ENCODE peak calls at places on chromosomes 3 and 15, in five cellular contexts. One of them, this sample, is unnamed.

GRCh38 chr3:17905996-17906395 is 163.6 kb upstream of the TBC1D5 start:
- DNase-seq in head of caudate nucleus: no peak
- DNase-seq in midbrain: peak; percentile 1
- DNase-seq in PC-3: no peak
- DNase-seq in occipital lobe: no peak
- DNase-seq in this sample: no peak

GRCh38 chr3:46399557-46399956 is 7.3 kb downstream of the CCR5AS start:
- DNase-seq in midbrain: no peak
- DNase-seq in head of caudate nucleus: no peak
- DNase-seq in occipital lobe: no peak
- DNase-seq in PC-3: no peak
- DNase-seq in this sample: no peak

GRCh38 chr3:146164071-146164470 is 3.1 kb upstream of the PLOD2 start:
- DNase-seq in midbrain: no peak
- DNase-seq in PC-3: peak; percentile 63
- DNase-seq in occipital lobe: no peak
- DNase-seq in head of caudate nucleus: no peak
- DNase-seq in this sample: no peak

GRCh38 chr15:25713736-25714537 is 149.2 kb downstream of the ATP10A start:
- DNase-seq in head of caudate nucleus: no peak
- DNase-seq in PC-3: no peak
- DNase-seq in midbrain: no peak
- DNase-seq in occipital lobe: no peak
- DNase-seq in this sample: peak; percentile 53

GRCh38 chr15:91655891-91656290 is 197.6 kb upstream of the SLCO3A1 start:
- DNase-seq in occipital lobe: no peak
- DNase-seq in midbrain: no peak
- DNase-seq in head of caudate nucleus: no peak
- DNase-seq in PC-3: no peak
- DNase-seq in this sample: no peak

GRCh38 chr3:36804295-36805055 is 40.1 kb upstream of the DCLK3 start:
- DNase-seq in midbrain: no peak
- DNase-seq in PC-3: no peak
- DNase-seq in occipital lobe: no peak
- DNase-seq in head of caudate nucleus: peak; percentile 78
- DNase-seq in this sample: no peak

GRCh38 chr15:28977377-28978010 is 91.7 kb downstream of the APBA2 start:
- DNase-seq in PC-3: peak; percentile 97
- DNase-seq in occipital lobe: peak; percentile 83
- DNase-seq in head of caudate nucleus: peak; percentile 69
- DNase-seq in midbrain: peak; percentile 86
- DNase-seq in this sample: no peak

GRCh38 chr3:98536456-98537017 is 4.8 kb downstream of the GPR15 start:
- DNase-seq in occipital lobe: no peak
- DNase-seq in midbrain: no peak
- DNase-seq in head of caudate nucleus: no peak
- DNase-seq in PC-3: peak; percentile 39
- DNase-seq in this sample: no peak